ENCODE peak calls at places on chromosomes 1 and 21, in seven cellular contexts. M is CD8-positive, alpha-beta T cell; J is Right ventricle myocardium inferior; Q is GM20000; E is NCI-H69; O is Karpas-422; T is activated T-cell treated with anti-CD3 and anti-CD28 coated beads for 48 hours. Z is an unnamed sample.

GRCh38 chr1:115670476-115671175 is 28.9 kb downstream of the VANGL1 start:
- DNase-seq in M (no peak), J (no peak), Q (no peak), E (peak; percentile 85), O (no peak), T (no peak), Z (no peak)

GRCh38 chr1:71589005-71589404 is 508.2 kb upstream of the ZRANB2 start:
- DNase-seq in M (no peak), J (no peak), Q (no peak), E (peak; percentile 3), O (no peak), T (no peak), Z (no peak)

GRCh38 chr21:44800103-44800502 is 1.5 kb downstream of the UBE2G2 start:
- DNase-seq in M (no peak), J (no peak), Q (no peak), E (peak; percentile 39), O (no peak), T (no peak), Z (no peak)

GRCh38 chr1:145690587-145691558 is 16.3 kb downstream of the PDZK1 start:
- DNase-seq in M (no peak), J (no peak), Q (peak; percentile 59), E (peak; percentile 75), O (no peak), T (no peak), Z (no peak)

GRCh38 chr1:24688621-24689195 is 45.6 kb downstream of the SRRM1 start:
- DNase-seq in M (peak; percentile 53), J (peak; percentile 87), Q (peak; percentile 81), E (peak; percentile 66), O (peak; percentile 87), T (peak; percentile 57), Z (peak; percentile 83)

GRCh38 chr21:44089001-44089911 is 17.9 kb upstream of the PWP2 start:
- DNase-seq in M (peak; percentile 56), J (no peak), Q (no peak), E (no peak), O (no peak), T (no peak), Z (no peak)

GRCh38 chr1:148334339-148335130 is 148.6 kb downstream of the PPIAL4G start:
- DNase-seq in M (peak; percentile 80), J (peak; percentile 90), Q (peak; percentile 63), E (peak; percentile 79), O (peak; percentile 93), T (peak; percentile 72), Z (peak; percentile 85)

GRCh38 chr1:26156285-26157038 is 2.4 kb upstream of the FAM110D start:
- DNase-seq in M (no peak), J (peak; percentile 79), Q (no peak), E (peak; percentile 68), O (peak; percentile 48), T (no peak), Z (peak; percentile 80)

GRCh38 chr21:42038826-42039425 is 28.8 kb upstream of the ZBTB21 start:
- DNase-seq in M (no peak), J (no peak), Q (no peak), E (peak; percentile 63), O (no peak), T (no peak), Z (no peak)

GRCh38 chr1:108747128-108747827 is 804 bp downstream of the STXBP3 start:
- DNase-seq in M (peak; percentile 21), J (peak; percentile 88), Q (peak; percentile 39), E (peak; percentile 66), O (peak; percentile 78), T (peak; percentile 29), Z (peak; percentile 84)

GRCh38 chr1:43992232-43992995 is 1.0 kb downstream of the CCDC24 start:
- DNase-seq in M (no peak), J (peak; percentile 11), Q (no peak), E (no peak), O (no peak), T (no peak), Z (no peak)

GRCh38 chr21:37402251-37402867 is 35.8 kb downstream of the DYRK1A start:
- DNase-seq in M (no peak), J (no peak), Q (no peak), E (no peak), O (no peak), T (no peak), Z (no peak)

GRCh38 chr1:228050571-228051181 is 31.8 kb upstream of the ARF1 start:
- DNase-seq in M (no peak), J (peak; percentile 39), Q (no peak), E (no peak), O (no peak), T (no peak), Z (no peak)

GRCh38 chr1:6329851-6330250 is 63.7 kb downstream of the ACOT7 start:
- DNase-seq in M (no peak), J (no peak), Q (no peak), E (no peak), O (no peak), T (no peak), Z (no peak)

GRCh38 chr1:182829285-182829932 is 9.7 kb upstream of the DHX9 start:
- DNase-seq in M (no peak), J (no peak), Q (peak; percentile 39), E (no peak), O (no peak), T (no peak), Z (no peak)

GRCh38 chr1:234609528-234610042 is 393 bp downstream of the IRF2BP2 start:
- DNase-seq in M (no peak), J (peak; percentile 73), Q (no peak), E (peak; percentile 94), O (no peak), T (no peak), Z (no peak)

GRCh38 chr21:45225741-45226327 is 61.9 kb downstream of the POFUT2 start:
- DNase-seq in M (no peak), J (no peak), Q (no peak), E (peak; percentile 90), O (peak; percentile 31), T (no peak), Z (no peak)

GRCh38 chr1:21956720-21957552 is 19.8 kb upstream of the HSPG2 start:
- DNase-seq in M (peak; percentile 49), J (peak; percentile 74), Q (no peak), E (peak; percentile 67), O (no peak), T (peak; percentile 18), Z (peak; percentile 81)

GRCh38 chr1:47765236-47765635 is 231.9 kb downstream of the TRABD2B start:
- DNase-seq in M (no peak), J (no peak), Q (no peak), E (no peak), O (no peak), T (no peak), Z (peak; percentile 73)

GRCh38 chr1:76668046-76668445 is 199.2 kb upstream of the ST6GALNAC5 start:
- DNase-seq in M (no peak), J (no peak), Q (no peak), E (peak; percentile 81), O (peak; percentile 50), T (no peak), Z (no peak)

GRCh38 chr1:160755864-160756616 is 17.0 kb downstream of the SLAMF7 start:
- DNase-seq in M (no peak), J (no peak), Q (no peak), E (no peak), O (no peak), T (no peak), Z (no peak)

GRCh38 chr21:38839683-38840286 is 34.1 kb downstream of the ETS2 start:
- DNase-seq in M (no peak), J (no peak), Q (no peak), E (no peak), O (no peak), T (peak; percentile 22), Z (no peak)

GRCh38 chr1:190837888-190838287 is 360.2 kb upstream of the BRINP3 start:
- DNase-seq in M (no peak), J (no peak), Q (no peak), E (no peak), O (no peak), T (no peak), Z (no peak)

GRCh38 chr1:207964195-207964966 is 53.5 kb upstream of the CD34 start:
- DNase-seq in M (no peak), J (no peak), Q (no peak), E (no peak), O (no peak), T (no peak), Z (no peak)

GRCh38 chr21:35476616-35477395 is 427.7 kb upstream of the RUNX1 start:
- DNase-seq in M (no peak), J (no peak), Q (no peak), E (no peak), O (no peak), T (no peak), Z (no peak)

GRCh38 chr1:65175171-65176070 is 27.4 kb downstream of the AK4 start:
- DNase-seq in M (no peak), J (no peak), Q (no peak), E (no peak), O (no peak), T (no peak), Z (peak; percentile 64)

GRCh38 chr1:3073520-3074296 is 4.7 kb downstream of the PRDM16 start:
- DNase-seq in M (no peak), J (peak; percentile 62), Q (no peak), E (no peak), O (no peak), T (no peak), Z (no peak)

GRCh38 chr1:208724079-208724478 is 479.9 kb upstream of the PLXNA2 start:
- DNase-seq in M (no peak), J (no peak), Q (no peak), E (no peak), O (no peak), T (no peak), Z (no peak)

GRCh38 chr1:190475394-190476250 is 2.0 kb downstream of the BRINP3 start:
- DNase-seq in M (no peak), J (no peak), Q (no peak), E (no peak), O (no peak), T (no peak), Z (no peak)

GRCh38 chr21:46503922-46504539 is 45.3 kb downstream of the DIP2A start:
- DNase-seq in M (no peak), J (no peak), Q (peak; percentile 61), E (no peak), O (peak; percentile 83), T (no peak), Z (no peak)

GRCh38 chr1:145994391-145995120 is 1.8 kb downstream of the TXNIP start:
- DNase-seq in M (peak; percentile 50), J (no peak), Q (no peak), E (no peak), O (peak; percentile 65), T (peak; percentile 45), Z (no peak)

GRCh38 chr21:45322231-45322959 is 34.7 kb upstream of the POFUT2 start:
- DNase-seq in M (peak; percentile 51), J (peak; percentile 37), Q (no peak), E (no peak), O (no peak), T (no peak), Z (peak; percentile 18)

GRCh38 chr1:223031690-223032601 is 111.1 kb downstream of the TLR5 start:
- DNase-seq in M (no peak), J (no peak), Q (no peak), E (no peak), O (no peak), T (no peak), Z (peak; percentile 71)

GRCh38 chr1:237416924-237417655 is 375.1 kb downstream of the RYR2 start:
- DNase-seq in M (no peak), J (no peak), Q (no peak), E (no peak), O (no peak), T (no peak), Z (no peak)

GRCh38 chr1:52523376-52523775 is 29.5 kb downstream of the TUT4 start:
- DNase-seq in M (peak; percentile 9), J (no peak), Q (no peak), E (no peak), O (no peak), T (no peak), Z (no peak)

Z was measured in Right ventricle myocardium superior.